ENCODE peak calls at places on chromosomes 4 and X, in six cellular contexts. J is spleen, Q is SK-MEL-5, R is T-cell, P is osteocyte, S is MM.1S. U is an unnamed sample.

GRCh38 chr4:137430171-137430570 is 102.1 kb downstream of the PCDH18 start:
- DNase-seq in P (no peak), J (no peak), S (no peak), Q (peak), R (no peak), U (no peak)

GRCh38 chr4:78613522-78614311 is 62.1 kb downstream of the ANXA3 start:
- DNase-seq in S (peak), J (no peak), R (no peak), Q (no peak), P (no peak), U (no peak)

GRCh38 chrX:68708503-68709290 is 61.2 kb downstream of the STARD8 start:
- DNase-seq in J (peak), S (no peak), Q (no peak), P (no peak), R (no peak), U (no peak)

GRCh38 chr4:144787365-144788263 is 141.7 kb downstream of the HHIP start:
- DNase-seq in P (no peak), S (peak), R (no peak), Q (peak), J (no peak), U (no peak)

GRCh38 chr4:149754526-149754925 is 61.1 kb downstream of the IQCM start:
- DNase-seq in R (no peak), J (no peak), Q (no peak), P (no peak), S (no peak), U (no peak)

GRCh38 chr4:98260047-98260578 is 1.1 kb upstream of the RAP1GDS1 start:
- DNase-seq in Q (peak), S (no peak), J (no peak), R (no peak), P (no peak), U (peak)

GRCh38 chrX:122940199-122940598 is 243.9 kb upstream of the GRIA3 start:
- DNase-seq in P (no peak), Q (no peak), R (no peak), S (no peak), J (no peak), U (no peak)

GRCh38 chrX:24117288-24117687 is 32.2 kb upstream of the ZFX start:
- DNase-seq in R (no peak), S (no peak), Q (peak), J (no peak), P (no peak), U (no peak)

GRCh38 chr4:185344743-185345538 is 50.8 kb downstream of the LRP2BP start:
- DNase-seq in P (no peak), S (peak), Q (no peak), R (no peak), J (no peak), U (no peak)

GRCh38 chr4:187569871-187570270 is 425.7 kb upstream of the ZFP42 start:
- DNase-seq in P (no peak), S (no peak), R (no peak), J (no peak), Q (no peak), U (no peak)

GRCh38 chr4:55033296-55033695 is 92.1 kb downstream of the KDR start:
- DNase-seq in J (no peak), P (no peak), R (no peak), Q (peak), S (no peak), U (no peak)

GRCh38 chr4:38804654-38805295 is at the start of gene TLR1:
- DNase-seq in Q (peak), S (peak), J (no peak), P (no peak), R (no peak), U (no peak)

GRCh38 chr4:74624351-74625151 is 169.8 kb downstream of the BTC start:
- DNase-seq in R (no peak), P (no peak), S (peak), J (no peak), Q (peak), U (no peak)

GRCh38 chr4:127188847-127189246 is 443.9 kb upstream of the INTU start:
- DNase-seq in J (no peak), P (no peak), S (no peak), Q (peak), R (no peak), U (no peak)

GRCh38 chr4:45317276-45317675 is 590.9 kb upstream of the GNPDA2 start:
- DNase-seq in Q (peak), S (no peak), R (no peak), P (no peak), J (no peak), U (no peak)

GRCh38 chrX:46704767-46705386 is 54.0 kb downstream of the SLC9A7 start:
- DNase-seq in R (no peak), J (no peak), S (no peak), P (no peak), Q (no peak), U (no peak)

GRCh38 chr4:2796261-2797187 is 3.6 kb downstream of the SH3BP2 start:
- DNase-seq in Q (no peak), J (peak), R (no peak), P (peak), S (no peak), U (peak)

GRCh38 chr4:66169341-66169740 is 499.1 kb upstream of the EPHA5 start:
- DNase-seq in R (no peak), J (no peak), P (no peak), Q (peak), S (no peak), U (no peak)

GRCh38 chrX:126165721-126166401 is at the start of gene DCAF12L2:
- DNase-seq in R (no peak), J (peak), S (no peak), P (no peak), Q (no peak), U (no peak)

GRCh38 chrX:54921427-54922021 is 900 bp downstream of the TRO start:
- DNase-seq in P (peak), S (peak), R (peak), J (no peak), Q (peak), U (no peak)

GRCh38 chr4:73850261-73850970 is 2.7 kb upstream of the PF4V1 start:
- DNase-seq in S (no peak), P (no peak), Q (no peak), R (no peak), J (no peak), U (no peak)

GRCh38 chrX:47264507-47265173 is 31.8 kb downstream of the USP11 start:
- DNase-seq in R (no peak), J (no peak), Q (peak), S (no peak), P (no peak), U (no peak)

GRCh38 chr4:77240469-77241066 is 83.6 kb downstream of the CCNG2 start:
- DNase-seq in S (peak), P (no peak), R (peak), Q (peak), J (peak), U (peak)

GRCh38 chr4:98383431-98384106 is 122.4 kb downstream of the RAP1GDS1 start:
- DNase-seq in Q (no peak), S (no peak), J (no peak), P (no peak), R (no peak), U (no peak)

GRCh38 chrX:24301060-24301459 is 12.8 kb downstream of the SUPT20HL2 start:
- DNase-seq in R (no peak), S (no peak), P (no peak), J (no peak), Q (no peak), U (no peak)